ENCODE peak calls at places on chromosomes 7 and 10, in eight cellular contexts. One of them, this sample, is unnamed.

GRCh38 chr10:79028056-79028430 is 40.7 kb upstream of the ZMIZ1 start:
- DNase-seq in WERI-Rb-1: no peak
- DNase-seq in glomerular endothelial cell: no peak
- DNase-seq in foreskin fibroblast: no peak
- DNase-seq in GM12865: no peak
- DNase-seq in NCI-H748 treated with DMSO at 0.1 percent for 48 hours: no peak
- DNase-seq in EL: no peak
- DNase-seq in activated naive CD4-positive, alpha-beta T cell: no peak
- DNase-seq in this sample: no peak

GRCh38 chr7:2036786-2037185 is 196.0 kb downstream of the MAD1L1 start:
- DNase-seq in WERI-Rb-1: peak; percentile 3
- DNase-seq in glomerular endothelial cell: no peak
- DNase-seq in foreskin fibroblast: no peak
- DNase-seq in GM12865: no peak
- DNase-seq in NCI-H748 treated with DMSO at 0.1 percent for 48 hours: no peak
- DNase-seq in EL: no peak
- DNase-seq in activated naive CD4-positive, alpha-beta T cell: no peak
- DNase-seq in this sample: no peak

GRCh38 chr10:26555719-26556368 is 117.7 kb downstream of the APBB1IP start:
- DNase-seq in WERI-Rb-1: no peak
- DNase-seq in glomerular endothelial cell: no peak
- DNase-seq in foreskin fibroblast: peak; percentile 18
- DNase-seq in GM12865: no peak
- DNase-seq in NCI-H748 treated with DMSO at 0.1 percent for 48 hours: no peak
- DNase-seq in EL: peak; percentile 64
- DNase-seq in activated naive CD4-positive, alpha-beta T cell: no peak
- DNase-seq in this sample: no peak

GRCh38 chr10:13458107-13458761 is 70.6 kb downstream of the BEND7 start:
- DNase-seq in WERI-Rb-1: no peak
- DNase-seq in glomerular endothelial cell: no peak
- DNase-seq in foreskin fibroblast: no peak
- DNase-seq in GM12865: no peak
- DNase-seq in NCI-H748 treated with DMSO at 0.1 percent for 48 hours: no peak
- DNase-seq in EL: no peak
- DNase-seq in activated naive CD4-positive, alpha-beta T cell: no peak
- DNase-seq in this sample: no peak

GRCh38 chr7:1907751-1908365 is 237.8 kb downstream of the ELFN1 start:
- DNase-seq in WERI-Rb-1: no peak
- DNase-seq in glomerular endothelial cell: no peak
- DNase-seq in foreskin fibroblast: no peak
- DNase-seq in GM12865: no peak
- DNase-seq in NCI-H748 treated with DMSO at 0.1 percent for 48 hours: no peak
- DNase-seq in EL: no peak
- DNase-seq in activated naive CD4-positive, alpha-beta T cell: no peak
- DNase-seq in this sample: no peak

GRCh38 chr10:27223964-27224363 is 16.6 kb downstream of the ACBD5 start:
- DNase-seq in WERI-Rb-1: no peak
- DNase-seq in glomerular endothelial cell: no peak
- DNase-seq in foreskin fibroblast: peak; percentile 8
- DNase-seq in GM12865: peak; percentile 56
- DNase-seq in NCI-H748 treated with DMSO at 0.1 percent for 48 hours: no peak
- DNase-seq in EL: peak; percentile 41
- DNase-seq in activated naive CD4-positive, alpha-beta T cell: peak; percentile 24
- DNase-seq in this sample: peak; percentile 35

GRCh38 chr7:99036531-99037175 is 107.3 kb downstream of the SMURF1 start:
- DNase-seq in WERI-Rb-1: peak; percentile 51
- DNase-seq in glomerular endothelial cell: no peak
- DNase-seq in foreskin fibroblast: peak; percentile 42
- DNase-seq in GM12865: no peak
- DNase-seq in NCI-H748 treated with DMSO at 0.1 percent for 48 hours: no peak
- DNase-seq in EL: peak; percentile 12
- DNase-seq in activated naive CD4-positive, alpha-beta T cell: no peak
- DNase-seq in this sample: no peak

GRCh38 chr10:69056129-69056528 is 31.8 kb upstream of the SRGN start:
- DNase-seq in WERI-Rb-1: no peak
- DNase-seq in glomerular endothelial cell: no peak
- DNase-seq in foreskin fibroblast: no peak
- DNase-seq in GM12865: peak; percentile 75
- DNase-seq in NCI-H748 treated with DMSO at 0.1 percent for 48 hours: no peak
- DNase-seq in EL: peak; percentile 60
- DNase-seq in activated naive CD4-positive, alpha-beta T cell: no peak
- DNase-seq in this sample: no peak

GRCh38 chr7:3068568-3068967 is 24.9 kb upstream of the CARD11 start:
- DNase-seq in WERI-Rb-1: no peak
- DNase-seq in glomerular endothelial cell: no peak
- DNase-seq in foreskin fibroblast: no peak
- DNase-seq in GM12865: peak; percentile 43
- DNase-seq in NCI-H748 treated with DMSO at 0.1 percent for 48 hours: no peak
- DNase-seq in EL: no peak
- DNase-seq in activated naive CD4-positive, alpha-beta T cell: no peak
- DNase-seq in this sample: no peak

GRCh38 chr7:7944619-7945282 is 23.8 kb upstream of the GLCCI1 start:
- DNase-seq in WERI-Rb-1: peak; percentile 17
- DNase-seq in glomerular endothelial cell: no peak
- DNase-seq in foreskin fibroblast: no peak
- DNase-seq in GM12865: peak; percentile 97
- DNase-seq in NCI-H748 treated with DMSO at 0.1 percent for 48 hours: no peak
- DNase-seq in EL: no peak
- DNase-seq in activated naive CD4-positive, alpha-beta T cell: peak; percentile 3
- DNase-seq in this sample: peak; percentile 90

GRCh38 chr10:110717830-110718595 is 73.9 kb downstream of the RBM20 start:
- DNase-seq in WERI-Rb-1: no peak
- DNase-seq in glomerular endothelial cell: no peak
- DNase-seq in foreskin fibroblast: no peak
- DNase-seq in GM12865: peak; percentile 37
- DNase-seq in NCI-H748 treated with DMSO at 0.1 percent for 48 hours: no peak
- DNase-seq in EL: no peak
- DNase-seq in activated naive CD4-positive, alpha-beta T cell: no peak
- DNase-seq in this sample: no peak

GRCh38 chr10:110044681-110045080 is 36.9 kb downstream of the ADD3 start:
- DNase-seq in WERI-Rb-1: no peak
- DNase-seq in glomerular endothelial cell: no peak
- DNase-seq in foreskin fibroblast: no peak
- DNase-seq in GM12865: no peak
- DNase-seq in NCI-H748 treated with DMSO at 0.1 percent for 48 hours: no peak
- DNase-seq in EL: no peak
- DNase-seq in activated naive CD4-positive, alpha-beta T cell: no peak
- DNase-seq in this sample: no peak

GRCh38 chr7:30478349-30479228 is at the start of gene NOD1:
- DNase-seq in WERI-Rb-1: peak; percentile 56
- DNase-seq in glomerular endothelial cell: no peak
- DNase-seq in foreskin fibroblast: peak; percentile 75
- DNase-seq in GM12865: peak; percentile 83
- DNase-seq in NCI-H748 treated with DMSO at 0.1 percent for 48 hours: peak; percentile 68
- DNase-seq in EL: peak; percentile 76
- DNase-seq in activated naive CD4-positive, alpha-beta T cell: peak; percentile 43
- DNase-seq in this sample: peak; percentile 45

GRCh38 chr7:86477343-86477742 is 166.4 kb upstream of the GRM3 start:
- DNase-seq in WERI-Rb-1: no peak
- DNase-seq in glomerular endothelial cell: no peak
- DNase-seq in foreskin fibroblast: no peak
- DNase-seq in GM12865: no peak
- DNase-seq in NCI-H748 treated with DMSO at 0.1 percent for 48 hours: no peak
- DNase-seq in EL: no peak
- DNase-seq in activated naive CD4-positive, alpha-beta T cell: no peak
- DNase-seq in this sample: no peak

GRCh38 chr10:53276797-53277196 is 504.2 kb upstream of the MBL2 start:
- DNase-seq in WERI-Rb-1: no peak
- DNase-seq in glomerular endothelial cell: no peak
- DNase-seq in foreskin fibroblast: no peak
- DNase-seq in GM12865: no peak
- DNase-seq in NCI-H748 treated with DMSO at 0.1 percent for 48 hours: peak; percentile 23
- DNase-seq in EL: no peak
- DNase-seq in activated naive CD4-positive, alpha-beta T cell: no peak
- DNase-seq in this sample: no peak

GRCh38 chr10:5071411-5072198 is 22.6 kb upstream of the AKR1C3 start:
- DNase-seq in WERI-Rb-1: no peak
- DNase-seq in glomerular endothelial cell: no peak
- DNase-seq in foreskin fibroblast: peak; percentile 26
- DNase-seq in GM12865: no peak
- DNase-seq in NCI-H748 treated with DMSO at 0.1 percent for 48 hours: peak; percentile 60
- DNase-seq in EL: peak; percentile 36
- DNase-seq in activated naive CD4-positive, alpha-beta T cell: no peak
- DNase-seq in this sample: no peak

GRCh38 chr7:137851361-137851945 is 4.7 kb upstream of the DGKI start:
- DNase-seq in WERI-Rb-1: no peak
- DNase-seq in glomerular endothelial cell: no peak
- DNase-seq in foreskin fibroblast: peak; percentile 54
- DNase-seq in GM12865: no peak
- DNase-seq in NCI-H748 treated with DMSO at 0.1 percent for 48 hours: no peak
- DNase-seq in EL: peak; percentile 42
- DNase-seq in activated naive CD4-positive, alpha-beta T cell: no peak
- DNase-seq in this sample: peak; percentile 12

GRCh38 chr10:131843881-131844284 is 56.9 kb upstream of the PPP2R2D start:
- DNase-seq in WERI-Rb-1: no peak
- DNase-seq in glomerular endothelial cell: no peak
- DNase-seq in foreskin fibroblast: no peak
- DNase-seq in GM12865: no peak
- DNase-seq in NCI-H748 treated with DMSO at 0.1 percent for 48 hours: no peak
- DNase-seq in EL: no peak
- DNase-seq in activated naive CD4-positive, alpha-beta T cell: no peak
- DNase-seq in this sample: no peak

GRCh38 chr10:111709630-111710029 is 473.9 kb downstream of the GPAM start:
- DNase-seq in WERI-Rb-1: no peak
- DNase-seq in glomerular endothelial cell: no peak
- DNase-seq in foreskin fibroblast: no peak
- DNase-seq in GM12865: no peak
- DNase-seq in NCI-H748 treated with DMSO at 0.1 percent for 48 hours: no peak
- DNase-seq in EL: no peak
- DNase-seq in activated naive CD4-positive, alpha-beta T cell: no peak
- DNase-seq in this sample: no peak

GRCh38 chr7:19663816-19664531 is 44.9 kb downstream of the POLR1F start:
- DNase-seq in WERI-Rb-1: no peak
- DNase-seq in glomerular endothelial cell: no peak
- DNase-seq in foreskin fibroblast: no peak
- DNase-seq in GM12865: peak; percentile 42
- DNase-seq in NCI-H748 treated with DMSO at 0.1 percent for 48 hours: peak; percentile 73
- DNase-seq in EL: no peak
- DNase-seq in activated naive CD4-positive, alpha-beta T cell: no peak
- DNase-seq in this sample: no peak

GRCh38 chr7:20407585-20408466 is 77.1 kb downstream of the ITGB8 start:
- DNase-seq in WERI-Rb-1: peak; percentile 66
- DNase-seq in glomerular endothelial cell: no peak
- DNase-seq in foreskin fibroblast: peak; percentile 31
- DNase-seq in GM12865: no peak
- DNase-seq in NCI-H748 treated with DMSO at 0.1 percent for 48 hours: peak; percentile 33
- DNase-seq in EL: peak; percentile 62
- DNase-seq in activated naive CD4-positive, alpha-beta T cell: no peak
- DNase-seq in this sample: no peak

GRCh38 chr10:71351628-71352319 is 32.7 kb downstream of the SLC29A3 start:
- DNase-seq in WERI-Rb-1: no peak
- DNase-seq in glomerular endothelial cell: no peak
- DNase-seq in foreskin fibroblast: no peak
- DNase-seq in GM12865: no peak
- DNase-seq in NCI-H748 treated with DMSO at 0.1 percent for 48 hours: no peak
- DNase-seq in EL: no peak
- DNase-seq in activated naive CD4-positive, alpha-beta T cell: no peak
- DNase-seq in this sample: no peak

GRCh38 chr7:7176421-7177043 is 5.8 kb upstream of the C1GALT1 start:
- DNase-seq in WERI-Rb-1: no peak
- DNase-seq in glomerular endothelial cell: peak; percentile 70
- DNase-seq in foreskin fibroblast: peak; percentile 84
- DNase-seq in GM12865: no peak
- DNase-seq in NCI-H748 treated with DMSO at 0.1 percent for 48 hours: no peak
- DNase-seq in EL: peak; percentile 87
- DNase-seq in activated naive CD4-positive, alpha-beta T cell: no peak
- DNase-seq in this sample: no peak

GRCh38 chr10:108465871-108466641 is 1301.5 kb upstream of the SORCS1 start:
- DNase-seq in WERI-Rb-1: peak; percentile 57
- DNase-seq in glomerular endothelial cell: no peak
- DNase-seq in foreskin fibroblast: no peak
- DNase-seq in GM12865: no peak
- DNase-seq in NCI-H748 treated with DMSO at 0.1 percent for 48 hours: no peak
- DNase-seq in EL: peak; percentile 32
- DNase-seq in activated naive CD4-positive, alpha-beta T cell: no peak
- DNase-seq in this sample: no peak

GRCh38 chr10:97574374-97575100 is 2.0 kb downstream of the ANKRD2 start:
- DNase-seq in WERI-Rb-1: no peak
- DNase-seq in glomerular endothelial cell: peak; percentile 69
- DNase-seq in foreskin fibroblast: peak; percentile 85
- DNase-seq in GM12865: no peak
- DNase-seq in NCI-H748 treated with DMSO at 0.1 percent for 48 hours: peak; percentile 4
- DNase-seq in EL: peak; percentile 97
- DNase-seq in activated naive CD4-positive, alpha-beta T cell: no peak
- DNase-seq in this sample: no peak

GRCh38 chr7:5232874-5233273 is 42.8 kb downstream of the WIPI2 start:
- DNase-seq in WERI-Rb-1: no peak
- DNase-seq in glomerular endothelial cell: no peak
- DNase-seq in foreskin fibroblast: no peak
- DNase-seq in GM12865: no peak
- DNase-seq in NCI-H748 treated with DMSO at 0.1 percent for 48 hours: no peak
- DNase-seq in EL: no peak
- DNase-seq in activated naive CD4-positive, alpha-beta T cell: no peak
- DNase-seq in this sample: no peak